ENCODE peak calls at places on chromosomes 6 and 20, in eight cellular contexts. G is SHP77; Q is sigmoid colon; M is activated CD8-positive, alpha-beta memory T cell treated with anti-CD3 and anti-CD28 coated beads for 24 hours; X is activated CD4-positive, alpha-beta memory T cell treated with anti-CD3 and anti-CD28 coated beads for 36 hours; H is stimulated activated CD8-positive, alpha-beta memory T cell treated with anti-CD3 and anti-CD28 coated beads, Interleukin-15, amount 100 ng/mL, for 1 hour; I is LoVo; K is T1000. B is an unnamed sample.

GRCh38 chr6:156454867-156455266 is 322.3 kb upstream of the ARID1B start:
- DNase-seq in H (no peak), M (no peak), I (no peak), Q (no peak), X (no peak), K (no peak), G (no peak), B (no peak)

GRCh38 chr20:58715709-58716475 is 23.3 kb downstream of the NPEPL1 start:
- DNase-seq in H (no peak), M (peak), G (no peak), K (no peak), Q (peak), I (no peak), X (no peak), B (no peak)

GRCh38 chr6:144310761-144311160 is 25.6 kb downstream of the UTRN start:
- DNase-seq in H (no peak), G (no peak), I (no peak), K (no peak), Q (no peak), M (no peak), X (peak), B (no peak)

GRCh38 chr6:25613415-25613814 is 38.6 kb upstream of the SCGN start:
- DNase-seq in X (no peak), K (no peak), H (no peak), I (no peak), Q (no peak), M (no peak), G (no peak), B (no peak)

GRCh38 chr20:24199493-24199892 is 210.9 kb upstream of the GGTLC1 start:
- DNase-seq in G (no peak), M (no peak), I (no peak), H (no peak), X (no peak), Q (no peak), K (no peak), B (no peak)

GRCh38 chr20:3995067-3995748 is 20.1 kb downstream of the RNF24 start:
- DNase-seq in K (no peak), Q (no peak), M (no peak), G (no peak), X (peak), H (no peak), I (no peak), B (no peak)

GRCh38 chr20:1671891-1672669 is 14.5 kb upstream of the SIRPG start:
- DNase-seq in X (peak), K (no peak), G (no peak), Q (no peak), M (no peak), H (no peak), I (no peak), B (no peak)

GRCh38 chr6:83265384-83265783 is 72.2 kb downstream of the RWDD2A start:
- DNase-seq in G (no peak), M (no peak), X (no peak), Q (no peak), H (no peak), I (no peak), K (no peak), B (no peak)

GRCh38 chr6:107493158-107494057 is 3.5 kb downstream of the SOBP start:
- DNase-seq in H (no peak), Q (no peak), G (peak), K (no peak), M (no peak), X (no peak), I (no peak), B (no peak)

GRCh38 chr6:149389509-149390297 is 10.4 kb upstream of the SUMO4 start:
- DNase-seq in K (no peak), Q (no peak), G (no peak), M (no peak), X (no peak), H (no peak), I (no peak), B (no peak)

GRCh38 chr6:41940759-41941279 is 789 bp downstream of the CCND3 start:
- DNase-seq in K (no peak), Q (peak), M (peak), H (no peak), G (no peak), X (peak), I (no peak), B (no peak)

GRCh38 chr6:131914234-131914633 is 36.9 kb downstream of the CCN2 start:
- DNase-seq in G (no peak), K (no peak), X (no peak), H (no peak), M (no peak), Q (no peak), I (no peak), B (no peak)

GRCh38 chr6:106163446-106163965 is 77.4 kb downstream of the PRDM1 start:
- DNase-seq in K (no peak), Q (no peak), H (no peak), G (no peak), X (peak), I (no peak), M (peak), B (no peak)

GRCh38 chr20:38453941-38454340 is 18.7 kb upstream of the RALGAPB start:
- DNase-seq in M (no peak), Q (peak), G (no peak), H (no peak), X (no peak), K (no peak), I (no peak), B (no peak)

GRCh38 chr6:15431762-15432495 is 186.1 kb downstream of the JARID2 start:
- DNase-seq in K (no peak), I (peak), G (no peak), M (no peak), X (no peak), Q (no peak), H (no peak), B (no peak)

GRCh38 chr6:121645100-121645745 is 209.8 kb downstream of the GJA1 start:
- DNase-seq in Q (no peak), M (no peak), K (no peak), I (no peak), G (no peak), X (no peak), H (no peak), B (no peak)

GRCh38 chr6:15386756-15387112 is 140.9 kb downstream of the JARID2 start:
- DNase-seq in G (no peak), I (no peak), M (no peak), H (no peak), K (no peak), X (no peak), Q (no peak), B (no peak)

GRCh38 chr6:19465240-19465639 is 371.9 kb upstream of the ID4 start:
- DNase-seq in Q (no peak), X (no peak), M (no peak), G (peak), I (no peak), K (no peak), H (no peak), B (no peak)

GRCh38 chr20:33477386-33478234 is 12.3 kb upstream of the CBFA2T2 start:
- DNase-seq in X (no peak), G (peak), I (no peak), Q (no peak), M (no peak), K (no peak), H (no peak), B (no peak)

GRCh38 chr6:107179004-107179403 is 63.7 kb upstream of the BEND3 start:
- DNase-seq in G (no peak), H (no peak), X (peak), K (no peak), M (no peak), I (no peak), Q (no peak), B (no peak)

GRCh38 chr6:55882731-55883595 is 7.6 kb upstream of the BMP5 start:
- DNase-seq in Q (no peak), K (peak), X (no peak), H (no peak), M (no peak), G (no peak), I (peak), B (no peak)

GRCh38 chr20:63214514-63214913 is 1.4 kb downstream of the YTHDF1 start:
- DNase-seq in H (no peak), K (no peak), G (no peak), M (no peak), Q (no peak), I (no peak), X (no peak), B (no peak)

GRCh38 chr6:2986722-2987196 is 12.9 kb upstream of the NQO2 start:
- DNase-seq in G (no peak), K (peak), X (no peak), H (no peak), M (no peak), Q (peak), I (peak), B (no peak)

GRCh38 chr6:89928604-89929003 is 34.3 kb downstream of the GJA10 start:
- DNase-seq in M (no peak), G (no peak), I (no peak), Q (no peak), X (peak), K (no peak), H (no peak), B (no peak)

GRCh38 chr6:3455121-3455489 is 1.7 kb downstream of the SLC22A23 start:
- DNase-seq in I (no peak), M (peak), H (no peak), Q (no peak), K (no peak), X (peak), G (no peak), B (no peak)

GRCh38 chr6:154386848-154387717 is 30.5 kb upstream of the IPCEF1 start:
- DNase-seq in K (no peak), M (no peak), I (peak), Q (no peak), X (no peak), H (no peak), G (no peak), B (no peak)

GRCh38 chr6:161374971-161375873 is 101.4 kb upstream of the AGPAT4 start:
- DNase-seq in K (no peak), G (peak), X (no peak), H (no peak), M (no peak), Q (peak), I (no peak), B (no peak)

GRCh38 chr20:32960849-32961731 is 43.1 kb downstream of the SUN5 start:
- DNase-seq in K (no peak), I (no peak), M (no peak), Q (peak), H (no peak), G (no peak), X (no peak), B (no peak)

GRCh38 chr6:3455490-3456394 is 1.1 kb downstream of the SLC22A23 start:
- DNase-seq in M (peak), Q (peak), H (no peak), X (peak), K (no peak), G (no peak), I (no peak), B (no peak)

GRCh38 chr20:3900187-3900604 is 11.0 kb downstream of the PANK2 start:
- DNase-seq in M (no peak), H (no peak), X (peak), G (no peak), K (no peak), I (no peak), Q (no peak), B (no peak)

GRCh38 chr6:18386302-18386976 is 711 bp upstream of the RNF144B start:
- DNase-seq in I (no peak), Q (no peak), K (no peak), X (no peak), G (no peak), M (no peak), H (no peak), B (no peak)

GRCh38 chr20:46040902-46041535 is 12.0 kb downstream of the SLC12A5 start:
- DNase-seq in M (peak), Q (no peak), G (no peak), K (peak), H (peak), I (peak), X (peak), B (no peak)

GRCh38 chr6:145824344-145824743 is 9.7 kb upstream of the FBXO30 start:
- DNase-seq in G (no peak), X (no peak), M (no peak), I (no peak), H (no peak), Q (no peak), K (no peak), B (no peak)

B was measured in NCI-H1048.